ENCODE peak calls at places on chromosomes 6 and 20, in five cellular contexts. N is fibroblast of lung, W is psoas muscle, V is body of pancreas, Q is heart left ventricle. Z is an unnamed sample.
A peak's percentile ranks its signal among the peaks of the same experiment; 100 is the strongest.

GRCh38 chr6:115811511-115811910 is 249.2 kb downstream of the FRK start:
- DNase-seq in Q (no peak), V (no peak), W (no peak), N (no peak), Z (no peak)

GRCh38 chr20:19205999-19206398 is 6.4 kb upstream of the SLC24A3 start:
- DNase-seq in W (peak; percentile 87), Q (peak; percentile 62), N (peak; percentile 6), V (peak; percentile 55), Z (peak; percentile 72)

GRCh38 chr20:47355489-47356219 is 845 bp downstream of the ZMYND8 start:
- DNase-seq in N (peak; percentile 20), V (no peak), W (no peak), Q (no peak), Z (no peak)

GRCh38 chr6:5157744-5158143 is 72.6 kb downstream of the PPP1R3G start:
- DNase-seq in W (no peak), N (no peak), V (no peak), Q (no peak), Z (no peak)

GRCh38 chr20:58593880-58594473 is 57.1 kb upstream of the STX16 start:
- DNase-seq in Q (no peak), N (no peak), V (no peak), W (peak; percentile 19), Z (no peak)

GRCh38 chr6:27811383-27811782 is 100.8 kb downstream of the OR2B2 start:
- DNase-seq in V (no peak), Q (no peak), N (no peak), W (no peak), Z (no peak)

GRCh38 chr6:41269716-41270115 is 16.8 kb downstream of the TREM1 start:
- DNase-seq in V (no peak), W (no peak), N (no peak), Q (no peak), Z (no peak)

GRCh38 chr20:21920231-21920630 is 214.8 kb downstream of the PAX1 start:
- DNase-seq in W (no peak), V (no peak), Q (no peak), N (no peak), Z (no peak)

GRCh38 chr6:37258716-37259115 is 772 bp upstream of the TMEM217 start:
- DNase-seq in Q (no peak), W (no peak), V (no peak), N (no peak), Z (no peak)

GRCh38 chr6:56724455-56724854 is 81.8 kb upstream of the DST start:
- DNase-seq in N (peak; percentile 92), Q (no peak), V (no peak), W (no peak), Z (no peak)

GRCh38 chr6:11876934-11877433 is 98.4 kb upstream of the ADTRP start:
- DNase-seq in V (no peak), N (no peak), W (no peak), Q (no peak), Z (no peak)

GRCh38 chr6:79810153-79810806 is 137.1 kb downstream of the ELOVL4 start:
- DNase-seq in Q (no peak), N (no peak), W (no peak), V (no peak), Z (no peak)

GRCh38 chr6:167330745-167331144 is 5.9 kb downstream of the TTLL2 start:
- DNase-seq in W (no peak), V (no peak), Q (no peak), N (no peak), Z (no peak)

GRCh38 chr20:36461600-36462439 is 79.5 kb upstream of the MYL9 start:
- DNase-seq in V (peak; percentile 68), N (peak; percentile 54), Q (peak; percentile 75), W (peak; percentile 87), Z (peak; percentile 77)

GRCh38 chr20:17758512-17758911 is 58.7 kb downstream of the BANF2 start:
- DNase-seq in N (no peak), Q (no peak), W (no peak), V (no peak), Z (no peak)

GRCh38 chr20:17757496-17757895 is 57.7 kb downstream of the BANF2 start:
- DNase-seq in W (no peak), N (no peak), V (no peak), Q (no peak), Z (no peak)

GRCh38 chr20:17761612-17762011 is 61.8 kb downstream of the BANF2 start:
- DNase-seq in Q (no peak), V (no peak), N (no peak), W (no peak), Z (no peak)

GRCh38 chr20:17758010-17758409 is 58.2 kb downstream of the BANF2 start:
- DNase-seq in V (no peak), N (no peak), W (no peak), Q (no peak), Z (no peak)

GRCh38 chr20:17759449-17759848 is 59.7 kb downstream of the BANF2 start:
- DNase-seq in Q (no peak), V (no peak), W (no peak), N (no peak), Z (no peak)
- H3K27ac ChIP-seq in Q (no peak overlapping the region), V (no peak overlapping the region), W (no peak overlapping the region), N (no peak overlapping the region), Z (no peak overlapping the region)

GRCh38 chr6:26197736-26198625 is 110.8 kb downstream of the HFE start:
- DNase-seq in Q (peak; percentile 26), N (peak; percentile 36), V (no peak), W (no peak), Z (no peak)
- H3K27ac ChIP-seq in Q (peak overlapping the region; percentile 62), N (peak overlapping the region; percentile 86), V (peak overlapping the region; percentile 90), W (peak overlapping the region; percentile 80), Z (peak overlapping the region; percentile 94)

GRCh38 chr20:62641749-62642665 is at the start of gene SLCO4A1:
- DNase-seq in V (peak; percentile 82), N (peak; percentile 49), W (peak; percentile 89), Q (peak; percentile 85), Z (peak; percentile 81)
- H3K27ac ChIP-seq in V (peak within 1 kb of the TSS; percentile 68), N (no peak within 1 kb of the TSS), W (peak within 1 kb of the TSS; percentile 77), Q (peak within 1 kb of the TSS; percentile 74), Z (peak within 1 kb of the TSS; percentile 86)

DNA sequence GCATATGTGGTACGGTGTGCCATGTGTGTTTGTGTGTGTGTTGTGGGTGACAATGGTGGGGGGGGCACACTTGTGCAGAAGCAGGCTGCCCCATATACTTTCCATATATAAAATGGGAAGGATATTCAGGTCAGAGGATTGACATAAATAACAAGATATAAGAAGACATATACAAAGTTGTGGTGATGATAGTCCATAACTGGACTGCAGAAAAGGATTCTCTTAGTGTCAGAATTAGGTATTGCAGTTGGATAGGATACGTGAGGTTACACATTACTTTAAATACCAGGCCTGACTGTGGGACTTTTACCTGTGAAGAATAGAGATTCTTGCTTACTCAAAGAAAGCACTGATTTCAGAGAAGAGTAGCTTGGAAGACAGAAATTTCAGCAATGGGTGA is 1260.3 kb downstream of the EPHA7 start:
- DNase-seq in W (no peak), N (no peak), Q (no peak), V (no peak), Z (no peak)
- H3K27ac ChIP-seq in W (no peak overlapping the region), N (no peak overlapping the region), Q (no peak overlapping the region), V (no peak overlapping the region), Z (no peak overlapping the region)

GRCh38 chr6:25025248-25025918 is 89.6 kb upstream of the RIPOR2 start:
- DNase-seq in W (no peak), V (no peak), N (no peak), Q (no peak), Z (no peak)
- H3K27ac ChIP-seq in W (no peak overlapping the region), V (no peak overlapping the region), N (no peak overlapping the region), Q (no peak overlapping the region), Z (no peak overlapping the region)

Z was measured in left ventricle myocardium inferior.